ENCODE peak calls at places on chromosomes 11 and 22, in six cellular contexts. I is CD8-positive, alpha-beta memory T cell; Z is CD4-positive, CD25-positive, alpha-beta regulatory T cell; B is mesendoderm; Q is sigmoid colon; J is psoas muscle. E is an unnamed sample. For H3K36me3 and H3K4me1, the result is how much of the 10 kb centered on the place peaks cover.

GRCh38 chr11:104067534-104067933 is 31.1 kb downstream of the DDI1 start:
- DNase-seq in I (no peak), Z (no peak), Q (no peak), J (no peak), B (no peak), E (no peak)

GRCh38 chr11:27211370-27212127 is 151.5 kb downstream of the CCDC34 start:
- DNase-seq in J (no peak), I (no peak), Z (no peak), B (no peak), Q (no peak), E (no peak)

GRCh38 chr22:17434856-17435255 is 65.6 kb downstream of the CECR2 start:
- DNase-seq in J (no peak), Z (no peak), Q (no peak), B (no peak), I (no peak), E (no peak)

GRCh38 chr11:36155770-36156485 is 133.3 kb downstream of the COMMD9 start:
- DNase-seq in B (peak), Z (no peak), I (no peak), Q (no peak), J (no peak), E (no peak)

GRCh38 chr22:30742291-30743256 is 47.9 kb downstream of the OSBP2 start:
- DNase-seq in B (no peak), J (no peak), I (no peak), Q (no peak), Z (no peak), E (no peak)

GRCh38 chr11:108278546-108278945 is 55.7 kb downstream of the ATM start:
- DNase-seq in I (no peak), B (peak), Z (no peak), J (no peak), Q (no peak), E (no peak)

GRCh38 chr11:27200779-27201453 is 160.3 kb downstream of the BBOX1 start:
- DNase-seq in B (no peak), Z (no peak), Q (no peak), I (no peak), J (no peak), E (no peak)

GRCh38 chr11:45100338-45100737 is 46.1 kb upstream of the PRDM11 start:
- DNase-seq in Z (no peak), I (no peak), Q (no peak), B (peak), J (no peak), E (no peak)

GRCh38 chr22:33850724-33851123 is 69.6 kb downstream of the LARGE1 start:
- DNase-seq in Q (no peak), J (no peak), B (peak), Z (no peak), I (no peak), E (no peak)

GRCh38 chr11:114340311-114341131 is 44.3 kb downstream of the NNMT start:
- DNase-seq in B (peak), I (peak), J (peak), Z (peak), Q (peak), E (peak)

GRCh38 chr22:24429411-24430365 is 2.3 kb downstream of the ADORA2A start:
- DNase-seq in B (peak), J (no peak), I (peak), Q (peak), Z (peak), E (peak)

GRCh38 chr22:26718905-26719304 is 61.5 kb downstream of the MIAT start:
- DNase-seq in Z (no peak), B (no peak), I (no peak), J (no peak), Q (no peak), E (no peak)

GRCh38 chr11:110000045-110000502 is 93.1 kb upstream of the ZC3H12C start:
- DNase-seq in Q (no peak), J (no peak), I (no peak), Z (no peak), B (no peak), E (no peak)

GRCh38 chr11:12179019-12179418 is 68.6 kb downstream of the MICAL2 start:
- DNase-seq in Q (no peak), I (no peak), B (no peak), J (no peak), Z (no peak), E (no peak)

GRCh38 chr11:12581923-12582322 is 92.3 kb upstream of the TEAD1 start:
- DNase-seq in J (no peak), Z (no peak), Q (no peak), B (peak), I (no peak), E (no peak)

GRCh38 chr11:94925422-94926270 is 47.7 kb downstream of the CWC15 start:
- DNase-seq in Z (peak), B (peak), I (no peak), Q (no peak), J (no peak), E (no peak)

GRCh38 chr11:62556102-62556871 is 9.7 kb upstream of the AHNAK start:
- DNase-seq in Q (peak), I (peak), Z (peak), J (peak), B (peak), E (no peak)

GRCh38 chr11:39724404-39724803 is 1735.0 kb downstream of the LRRC4C start:
- DNase-seq in B (peak), J (no peak), I (no peak), Q (no peak), Z (no peak), E (no peak)

GRCh38 chr11:116170526-116171120 is 602.2 kb downstream of the BUD13 start:
- DNase-seq in Z (no peak), B (no peak), Q (no peak), J (no peak), I (no peak), E (no peak)

GRCh38 chr11:26847459-26847858 is 125.6 kb upstream of the SLC5A12 start:
- DNase-seq in B (no peak), I (no peak), J (peak), Z (no peak), Q (peak), E (no peak)

GRCh38 chr11:70364745-70365535 is 33.4 kb upstream of the CTTN start:
- DNase-seq in Z (peak), Q (no peak), I (peak), B (no peak), J (no peak), E (no peak)

GRCh38 chr22:41177040-41177625 is 28.0 kb upstream of the L3MBTL2 start:
- DNase-seq in B (no peak), Q (no peak), Z (no peak), J (no peak), I (no peak), E (peak)

GRCh38 chr22:31218565-31219262 is 6.6 kb downstream of the LIMK2 start:
- DNase-seq in I (no peak), B (no peak), J (no peak), Z (no peak), Q (no peak), E (no peak)

GRCh38 chr11:116778556-116778955 is 5.8 kb upstream of the BUD13 start:
- DNase-seq in I (no peak), B (no peak), J (no peak), Z (no peak), Q (no peak), E (no peak)

GRCh38 chr11:70595452-70595851 is 197.1 kb downstream of the CTTN start:
- DNase-seq in I (no peak), B (no peak), Q (no peak), Z (no peak), J (no peak), E (no peak)

GRCh38 chr11:65634905-65635731 is 2.8 kb upstream of the SIPA1 start:
- DNase-seq in J (no peak), Q (no peak), Z (no peak), B (no peak), I (no peak), E (no peak)

GRCh38 chr11:88206746-88207145 is 31.5 kb upstream of the RAB38 start:
- DNase-seq in Z (no peak), J (no peak), I (no peak), B (peak), Q (no peak), E (no peak)

GRCh38 chr11:134785660-134786284 is 373.7 kb upstream of the B3GAT1 start:
- DNase-seq in Q (no peak), Z (no peak), B (no peak), J (no peak), I (no peak), E (no peak)

GRCh38 chr22:24386814-24387550 is 40.4 kb upstream of the ADORA2A start:
- DNase-seq in B (no peak), Z (no peak), Q (no peak), I (no peak), J (no peak), E (no peak)

GRCh38 chr11:104594228-104594958 is 303.9 kb downstream of the CASP12 start:
- DNase-seq in B (no peak), J (no peak), I (no peak), Q (no peak), Z (no peak), E (no peak)

GRCh38 chr11:94583885-94584500 is 16.8 kb downstream of the PIWIL4 start:
- DNase-seq in J (no peak), Q (no peak), B (no peak), Z (no peak), I (no peak), E (no peak)

GRCh38 chr11:130434521-130435223 is 6.3 kb upstream of the ADAMTS8 start:
- DNase-seq in Z (peak), B (peak), J (peak), I (peak), Q (peak), E (peak)

GRCh38 chr11:10935015-10935564 is 77.2 kb upstream of the ZBED5 start:
- DNase-seq in I (no peak), Q (no peak), J (no peak), B (no peak), Z (no peak), E (no peak)

GRCh38 chr11:39374963-39375698 is 2084.3 kb downstream of the LRRC4C start:
- DNase-seq in I (peak), Q (no peak), J (no peak), B (peak), Z (no peak), E (no peak)

GRCh38 chr11:1879941-1880720 is 11.6 kb downstream of the PRR33 start:
- DNase-seq in B (no peak), Z (no peak), I (no peak), J (peak), Q (peak), E (peak)

GRCh38 chr22:20024225-20025087 is 3.5 kb downstream of the TANGO2 start:
- DNase-seq in Q (peak), J (no peak), I (no peak), Z (no peak), B (no peak), E (peak)

GRCh38 chr11:46520971-46521745 is 72.7 kb downstream of the AMBRA1 start:
- DNase-seq in J (no peak), Z (no peak), Q (no peak), I (no peak), B (peak), E (no peak)

GRCh38 chr22:32957093-32957835 is 100.9 kb downstream of the SYN3 start:
- DNase-seq in Z (no peak), Q (no peak), J (no peak), I (no peak), B (no peak), E (no peak)

GRCh38 chr11:1156506-1157340 is 1.0 kb upstream of the MUC5AC start:
- DNase-seq in I (no peak), Z (no peak), B (no peak), Q (no peak), J (no peak), E (no peak)

GRCh38 chr11:68206211-68206610 is 6.9 kb downstream of the KMT5B start:
- DNase-seq in B (peak), Q (no peak), I (peak), J (no peak), Z (peak), E (no peak)
- H3K27ac ChIP-seq in B (no peak), Q (peak), I (no peak), J (no peak), Z (no peak), E (no peak)

GRCh38 chr22:42811510-42811909 is 45.6 kb downstream of the ARFGAP3 start:
- DNase-seq in Q (no peak), B (no peak), J (no peak), I (no peak), Z (no peak), E (no peak)
- H3K36me3 ChIP-seq in Q (under half), B (under half), J (half or more), I (under half), Z (half or more), E (under half)

DNA sequence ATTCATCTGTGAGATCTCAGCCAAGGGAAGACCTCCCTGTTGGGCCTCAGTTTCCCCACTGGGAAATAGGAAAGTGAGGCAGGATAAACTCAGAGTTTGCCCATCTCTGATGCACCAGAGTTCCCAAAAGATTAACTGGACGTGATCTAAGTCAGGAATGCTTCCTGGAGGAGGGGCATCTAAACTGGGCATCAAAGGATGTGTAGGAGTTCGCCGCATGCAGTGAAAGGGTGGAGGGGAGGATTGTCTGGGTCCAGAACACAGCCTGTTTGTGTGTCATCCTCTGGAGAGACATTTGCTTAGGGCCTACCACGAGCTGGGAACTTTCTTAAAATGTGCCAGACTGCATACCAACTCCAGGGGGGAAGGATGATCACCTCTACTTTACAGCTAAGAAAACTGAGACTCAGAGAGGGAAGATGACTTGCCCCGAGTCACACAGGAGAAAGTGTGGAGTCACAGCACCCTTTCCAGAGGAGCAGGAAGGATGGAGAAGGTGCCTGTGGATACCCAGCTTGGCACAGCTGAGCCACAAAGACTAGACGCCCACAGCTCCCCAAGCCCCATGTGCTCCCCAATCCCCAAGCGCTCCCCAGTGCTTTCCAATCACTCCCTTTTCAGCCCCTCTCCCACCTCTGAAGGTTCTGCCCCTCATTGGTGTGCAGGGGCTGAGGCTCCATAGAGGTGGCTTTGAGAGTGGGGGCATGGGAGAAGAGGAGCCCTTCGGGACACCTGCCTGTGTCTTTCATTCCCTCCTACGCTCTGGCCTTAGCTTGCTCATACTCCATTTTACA is 50.1 kb downstream of the MN1 start:
- DNase-seq in I (no peak), Z (no peak), Q (peak), B (no peak), J (no peak), E (no peak)
- H3K4me1 ChIP-seq in I (under half), Z (under half), Q (under half), B (under half), J (under half), E (under half)

GRCh38 chr11:96215826-96216225 is 127.2 kb downstream of the MAML2 start:
- DNase-seq in I (peak), Q (no peak), J (no peak), Z (peak), B (no peak), E (no peak)
- H3K27ac ChIP-seq in I (peak), Q (peak), J (peak), Z (peak), B (no peak), E (peak)

GRCh38 chr22:44147036-44147645 is 33.6 kb upstream of the PARVG start:
- DNase-seq in Z (no peak), Q (no peak), I (no peak), B (no peak), J (no peak), E (no peak)
- H3K36me3 ChIP-seq in Z (under half), Q (under half), I (under half), B (under half), J (under half), E (under half)

GRCh38 chr11:61361686-61362541 is at the start of the genes CYB561A3 and TMEM138:
- DNase-seq in I (peak), Q (peak), J (peak), Z (peak), B (peak), E (peak)
- H3K4me1 ChIP-seq in I (under half), Q (under half), J (under half), Z (under half), B (under half), E (under half)